ENCODE peak calls at places on chromosomes 11 and 22, in four cellular contexts. V is upper lobe of right lung, W is aorta, H is heart left ventricle. Z is an unnamed sample. For H3K36me3, the result is how much of the 10 kb centered on the place peaks cover.

GRCh38 chr11:81197396-81197795 is 1536.3 kb downstream of the FAM181B start:
- DNase-seq in V (no peak), W (no peak), H (no peak), Z (no peak)

GRCh38 chr11:32168924-32169323 is 78.0 kb downstream of the RCN1 start:
- DNase-seq in V (no peak), W (no peak), H (no peak), Z (no peak)

GRCh38 chr11:3824714-3825472 is 15.9 kb downstream of the RHOG start:
- DNase-seq in V (peak), W (peak), H (peak), Z (peak)

GRCh38 chr22:45878901-45879551 is 97.9 kb downstream of the WNT7B start:
- DNase-seq in V (peak), W (no peak), H (peak), Z (peak)

GRCh38 chr11:68659158-68659921 is 25.0 kb upstream of the GAL start:
- DNase-seq in V (no peak), W (peak), H (peak), Z (peak)

GRCh38 chr11:95279921-95280861 is 49.2 kb upstream of the SESN3 start:
- DNase-seq in V (no peak), W (peak), H (peak), Z (peak)

GRCh38 chr11:44763111-44763820 is 36.5 kb downstream of the TSPAN18 start:
- DNase-seq in V (no peak), W (no peak), H (no peak), Z (no peak)

GRCh38 chr11:1120532-1121342 is 37.0 kb upstream of the MUC5AC start:
- DNase-seq in V (no peak), W (peak), H (peak), Z (peak)

GRCh38 chr22:46002757-46003270 is 25.9 kb upstream of the WNT7B start:
- DNase-seq in V (peak), W (no peak), H (peak), Z (no peak)

GRCh38 chr11:2215561-2216399 is 44.2 kb upstream of the TH start:
- DNase-seq in V (peak), W (peak), H (no peak), Z (peak)

GRCh38 chr11:78223320-78223954 is 34.7 kb downstream of the USP35 start:
- DNase-seq in V (no peak), W (no peak), H (no peak), Z (no peak)

GRCh38 chr11:93113824-93114223 is 84.0 kb downstream of the SLC36A4 start:
- DNase-seq in V (no peak), W (no peak), H (no peak), Z (peak)

GRCh38 chr22:35409783-35410662 is 10.1 kb downstream of the MCM5 start:
- DNase-seq in V (peak), W (peak), H (peak), Z (no peak)

GRCh38 chr11:61153593-61154090 is 7.6 kb downstream of the VPS37C start:
- DNase-seq in V (no peak), W (no peak), H (no peak), Z (no peak)

GRCh38 chr11:112249871-112250590 is 10.6 kb downstream of the PLET1 start:
- DNase-seq in V (no peak), W (no peak), H (no peak), Z (no peak)

GRCh38 chr11:102544594-102544993 is 14.0 kb upstream of the MMP7 start:
- DNase-seq in V (no peak), W (no peak), H (no peak), Z (no peak)

GRCh38 chr11:1660025-1660867 is 30.7 kb downstream of the KRTAP5-5 start:
- DNase-seq in V (peak), W (peak), H (no peak), Z (no peak)

GRCh38 chr11:16969010-16970004 is 44.9 kb downstream of the PLEKHA7 start:
- DNase-seq in V (no peak), W (no peak), H (no peak), Z (no peak)

GRCh38 chr11:75319035-75319877 is 32.2 kb downstream of the ARRB1 start:
- DNase-seq in V (no peak), W (no peak), H (peak), Z (no peak)

GRCh38 chr11:43212279-43212678 is 99.5 kb upstream of the API5 start:
- DNase-seq in V (no peak), W (no peak), H (no peak), Z (peak)

GRCh38 chr22:36910461-36910860 is 3.0 kb upstream of the CSF2RB start:
- DNase-seq in V (no peak), W (no peak), H (no peak), Z (no peak)

GRCh38 chr22:45101828-45102227 is 61.9 kb upstream of the NUP50 start:
- DNase-seq in V (no peak), W (peak), H (peak), Z (peak)

GRCh38 chr22:31818481-31819392 is 64.9 kb downstream of the DEPDC5 start:
- DNase-seq in V (no peak), W (no peak), H (no peak), Z (peak)

GRCh38 chr11:83002522-83002921 is 69.2 kb downstream of the RAB30 start:
- DNase-seq in V (no peak), W (no peak), H (no peak), Z (no peak)

GRCh38 chr11:94728541-94728940 is 39.6 kb upstream of the AMOTL1 start:
- DNase-seq in V (no peak), W (no peak), H (no peak), Z (no peak)

GRCh38 chr11:43579919-43580276 is 100.6 kb upstream of the HSD17B12 start:
- DNase-seq in V (no peak), W (no peak), H (no peak), Z (peak)

GRCh38 chr11:1480191-1480554 is 6.4 kb downstream of the MOB2 start:
- DNase-seq in V (peak), W (peak), H (no peak), Z (no peak)

GRCh38 chr11:76672431-76673163 is 2.0 kb upstream of the LRRC32 start:
- DNase-seq in V (no peak), W (no peak), H (no peak), Z (no peak)

GRCh38 chr11:77107950-77108349 is 5.3 kb downstream of the OMP start:
- DNase-seq in V (peak), W (peak), H (peak), Z (no peak)

GRCh38 chr11:36376888-36377758 is 81.0 kb downstream of the PRR5L start:
- DNase-seq in V (peak), W (peak), H (peak), Z (peak)

GRCh38 chr11:125364085-125364822 is 131.8 kb downstream of the FEZ1 start:
- DNase-seq in V (no peak), W (no peak), H (no peak), Z (no peak)

GRCh38 chr11:559712-560304 is 730 bp downstream of the LMNTD2 start:
- DNase-seq in V (no peak), W (no peak), H (no peak), Z (peak)

GRCh38 chr11:74085542-74085892 is 76.6 kb upstream of the UCP3 start:
- DNase-seq in V (no peak), W (peak), H (no peak), Z (no peak)

GRCh38 chr22:19429950-19430889 is 1.3 kb downstream of the HIRA start:
- DNase-seq in V (peak), W (peak), H (peak), Z (peak)

GRCh38 chr22:24938741-24939341 is 7.7 kb downstream of the LHFPL7 start:
- DNase-seq in V (no peak), W (no peak), H (no peak), Z (peak)

GRCh38 chr11:70364745-70365535 is 33.4 kb upstream of the CTTN start:
- DNase-seq in V (no peak), W (peak), H (no peak), Z (no peak)

GRCh38 chr22:38461414-38462081 is 6.3 kb upstream of the KDELR3 start:
- DNase-seq in V (peak), W (peak), H (peak), Z (peak)

GRCh38 chr11:57640068-57640800 is 9.5 kb downstream of the YPEL4 start:
- DNase-seq in V (no peak), W (no peak), H (no peak), Z (no peak)
- H3K4me3 ChIP-seq in V (peak), W (no peak), H (no peak), Z (peak)

GRCh38 chr22:50286275-50286674 is 16.1 kb upstream of the MAPK11 start:
- DNase-seq in V (no peak), W (no peak), H (no peak), Z (no peak)
- H3K36me3 ChIP-seq in V (half or more), W (under half), H (half or more), Z (under half)

DNA sequence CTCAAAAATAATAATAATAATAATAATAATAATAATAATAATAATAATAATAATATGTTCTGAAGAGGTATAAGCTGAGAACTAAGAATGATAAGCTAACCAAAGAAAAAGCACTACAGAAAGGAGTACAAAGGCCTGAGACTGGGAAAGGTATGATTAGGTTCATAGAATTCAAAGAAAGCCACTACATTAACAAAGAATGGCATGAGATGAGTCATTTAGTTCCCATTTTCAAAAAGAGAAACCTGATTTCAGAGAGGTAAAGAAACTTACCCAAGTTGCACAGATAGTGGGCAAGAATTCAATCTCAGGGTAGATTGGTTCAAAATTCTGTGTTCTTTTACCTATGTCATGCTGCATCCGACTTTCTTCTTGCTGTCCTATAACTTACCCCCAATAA is 350.9 kb downstream of the TTC28 start:
- DNase-seq in V (no peak), W (no peak), H (no peak), Z (no peak)
- H3K4me3 ChIP-seq in V (no peak), W (no peak), H (no peak), Z (no peak)

DNA sequence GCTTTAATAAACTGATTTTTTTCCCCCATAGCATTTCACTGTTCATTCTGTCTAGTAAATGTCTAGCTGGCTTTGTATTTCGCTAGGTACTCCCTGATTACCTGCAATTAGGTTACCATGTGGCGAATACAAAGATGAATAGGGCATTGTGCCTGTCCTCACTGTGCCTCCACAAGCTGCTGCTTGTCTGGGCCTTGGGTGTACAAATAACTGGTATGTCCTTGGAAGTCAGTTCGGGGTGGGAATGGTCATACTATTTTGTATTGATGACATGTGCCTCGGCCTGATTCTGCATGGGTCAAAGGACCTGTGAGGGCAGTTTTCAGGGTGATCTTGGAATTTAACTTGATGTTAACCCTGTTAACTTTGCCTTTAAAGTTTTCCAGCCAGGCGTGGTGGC is 11.4 kb downstream of the RBM4 start:
- DNase-seq in V (no peak), W (no peak), H (no peak), Z (no peak)
- H3K36me3 ChIP-seq in V (half or more), W (under half), H (under half), Z (under half)

GRCh38 chr22:23836692-23837495 is 1.9 kb downstream of the DERL3 start:
- DNase-seq in V (no peak), W (peak), H (no peak), Z (peak)

GRCh38 chr22:23837911-23838685 is 708 bp downstream of the DERL3 start:
- DNase-seq in V (no peak), W (peak), H (no peak), Z (peak)

GRCh38 chr22:23836281-23836680 is 2.5 kb downstream of the DERL3 start:
- DNase-seq in V (no peak), W (peak), H (peak), Z (peak)

GRCh38 chr22:23838686-23839468 is at the start of gene DERL3:
- DNase-seq in V (peak), W (peak), H (peak), Z (peak)

GRCh38 chr22:23837496-23837859 is 1.3 kb downstream of the DERL3 start:
- DNase-seq in V (no peak), W (no peak), H (no peak), Z (peak)
- H3K4me3 ChIP-seq in V (no peak), W (no peak), H (no peak), Z (no peak)

GRCh38 chr11:66810576-66811185 is 32.6 kb upstream of the RCE1 start:
- DNase-seq in V (no peak), W (no peak), H (no peak), Z (peak)
- H3K36me3 ChIP-seq in V (under half), W (under half), H (under half), Z (under half)

GRCh38 chr11:117229931-117230285 is 2.0 kb downstream of the PCSK7 start:
- DNase-seq in V (no peak), W (no peak), H (no peak), Z (no peak)
- H3K4me3 ChIP-seq in V (no peak), W (no peak), H (no peak), Z (no peak)

DNA sequence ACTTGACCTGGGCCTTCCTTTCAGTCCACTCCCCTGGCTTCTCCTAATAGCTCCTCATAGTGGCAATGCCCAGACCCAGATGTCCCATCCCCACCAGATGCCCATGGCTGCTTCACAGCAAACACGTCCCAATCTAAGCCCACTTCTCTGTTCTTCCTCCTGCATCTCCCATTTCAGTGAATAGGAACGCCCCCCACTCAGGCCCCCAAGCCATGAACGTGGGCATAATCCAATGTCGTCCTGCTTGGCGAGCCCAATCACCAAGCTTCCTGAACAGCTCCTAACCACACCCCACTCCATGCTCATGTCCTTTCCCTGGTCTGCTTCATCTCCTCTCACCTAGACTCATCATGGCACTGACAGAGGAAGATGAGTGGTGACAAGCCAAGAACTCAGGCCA is 8.9 kb downstream of the IL18BP start:
- DNase-seq in V (no peak), W (no peak), H (no peak), Z (no peak)
- H3K36me3 ChIP-seq in V (half or more), W (under half), H (half or more), Z (half or more)